ENCODE peak calls at places on chromosomes 7 and 10, in four cellular contexts. Z is HS-5, D is HCT116, O is ovary. Q is an unnamed sample.
A peak's percentile ranks its signal among the peaks of the same experiment; 100 is the strongest.

GRCh38 chr7:25830986-25831558 is 320.9 kb upstream of the NFE2L3 start:
- DNase-seq in Z (no peak), D (no peak), O (no peak), Q (no peak)

GRCh38 chr10:78277734-78278404 is 244.2 kb downstream of the RPS24 start:
- DNase-seq in Z (no peak), D (no peak), O (no peak), Q (no peak)

GRCh38 chr10:97131041-97131659 is 54.6 kb downstream of the SLIT1 start:
- DNase-seq in Z (no peak), D (no peak), O (no peak), Q (no peak)

GRCh38 chr10:86596266-86596665 is 58.1 kb upstream of the OPN4 start:
- DNase-seq in Z (no peak), D (no peak), O (no peak), Q (no peak)

GRCh38 chr10:23558361-23558799 is 119.5 kb downstream of the OTUD1 start:
- DNase-seq in Z (no peak), D (no peak), O (no peak), Q (no peak)

GRCh38 chr10:117631276-117632151 is 89.0 kb downstream of the EMX2 start:
- DNase-seq in Z (no peak), D (no peak), O (peak; percentile 53), Q (no peak)

GRCh38 chr10:124629842-124630241 is 114.3 kb downstream of the FAM53B start:
- DNase-seq in Z (no peak), D (no peak), O (no peak), Q (no peak)

GRCh38 chr10:4833286-4833685 is 7.3 kb downstream of the AKR1E2 start:
- DNase-seq in Z (no peak), D (no peak), O (no peak), Q (no peak)

GRCh38 chr7:97008275-97008917 is 3.0 kb downstream of the DLX6 start:
- DNase-seq in Z (no peak), D (no peak), O (no peak), Q (no peak)

GRCh38 chr10:79932307-79932706 is 16.6 kb downstream of the SFTPD start:
- DNase-seq in Z (no peak), D (no peak), O (no peak), Q (no peak)

GRCh38 chr7:94654764-94655561 is 970 bp downstream of the SGCE start:
- DNase-seq in Z (peak; percentile 40), D (no peak), O (peak; percentile 64), Q (no peak)

GRCh38 chr7:139340037-139340807 is 915 bp upstream of the FMC1 start:
- DNase-seq in Z (peak; percentile 94), D (peak; percentile 98), O (peak; percentile 99), Q (peak; percentile 100)

GRCh38 chr10:79159785-79160184 is 91.0 kb downstream of the ZMIZ1 start:
- DNase-seq in Z (no peak), D (no peak), O (peak; percentile 73), Q (no peak)

GRCh38 chr10:79306644-79307220 is 40.5 kb upstream of the PPIF start:
- DNase-seq in Z (no peak), D (no peak), O (no peak), Q (no peak)

GRCh38 chr10:28367865-28368541 is 65.1 kb upstream of the MPP7 start:
- DNase-seq in Z (no peak), D (no peak), O (no peak), Q (no peak)

Q was measured in Panc1.